ENCODE peak calls at places on chromosome X, in nine cellular contexts. L is ovary; H is suprapubic skin; U is CD8-positive, alpha-beta T cell; M is MM.1S; P is uterus; Y is neural progenitor cell; N is hepatocyte; X is Peyer's patch. B is an unnamed sample.

GRCh38 chrX:149494844-149495565 is 10.1 kb downstream of the IDS start:
- DNase-seq in L (no peak), H (no peak), N (no peak), P (no peak), U (peak; percentile 35), X (no peak), Y (no peak), M (no peak), B (no peak)

GRCh38 chrX:133633162-133633561 is 217.9 kb upstream of the GPC4 start:
- DNase-seq in H (no peak), U (no peak), X (no peak), N (no peak), Y (no peak), M (no peak), P (no peak), L (no peak), B (no peak)

GRCh38 chrX:150084474-150085229 is 146.4 kb upstream of the EOLA2 start:
- DNase-seq in U (no peak), X (no peak), Y (no peak), P (no peak), M (no peak), H (no peak), L (no peak), N (no peak), B (no peak)

GRCh38 chrX:41686788-41687187 is 2.0 kb upstream of the GPR34 start:
- DNase-seq in H (no peak), L (no peak), U (no peak), N (no peak), M (no peak), P (no peak), X (no peak), Y (no peak), B (no peak)

GRCh38 chrX:40496728-40497127 is 84.0 kb upstream of the ATP6AP2 start:
- DNase-seq in Y (peak; percentile 50), P (no peak), M (no peak), X (no peak), L (no peak), U (no peak), H (no peak), N (peak; percentile 40), B (no peak)

GRCh38 chrX:103187953-103188475 is 26.9 kb upstream of the BEX4 start:
- DNase-seq in M (no peak), U (no peak), Y (no peak), X (no peak), N (no peak), H (no peak), P (no peak), L (no peak), B (no peak)

GRCh38 chrX:150258176-150258425 is 105.0 kb upstream of the MAMLD1 start:
- DNase-seq in U (peak; percentile 27), P (no peak), X (no peak), Y (no peak), M (no peak), H (no peak), N (no peak), L (no peak), B (no peak)

GRCh38 chrX:77017093-77017492 is 430.1 kb upstream of the FGF16 start:
- DNase-seq in M (no peak), U (no peak), N (no peak), Y (no peak), H (no peak), L (no peak), X (no peak), P (no peak), B (no peak)

GRCh38 chrX:103446665-103447302 is 70.4 kb downstream of the BEX3 start:
- DNase-seq in P (no peak), Y (peak; percentile 46), M (no peak), L (no peak), U (no peak), X (no peak), N (peak; percentile 28), H (no peak), B (no peak)

GRCh38 chrX:16970977-16971376 is 24.5 kb downstream of the REPS2 start:
- DNase-seq in Y (no peak), N (no peak), H (no peak), L (no peak), M (no peak), P (no peak), X (no peak), U (no peak), B (no peak)

GRCh38 chrX:148530464-148531077 is 30.2 kb downstream of the AFF2 start:
- DNase-seq in H (no peak), L (no peak), Y (peak; percentile 43), X (no peak), P (no peak), U (no peak), N (peak; percentile 29), M (peak; percentile 32), B (no peak)

GRCh38 chrX:149259241-149259640 is 245.9 kb downstream of the IDS start:
- DNase-seq in Y (no peak), H (no peak), L (no peak), P (no peak), M (no peak), U (no peak), X (no peak), N (no peak), B (no peak)

GRCh38 chrX:101803451-101803850 is 128.4 kb downstream of the ZMAT1 start:
- DNase-seq in N (peak; percentile 17), P (no peak), U (no peak), H (no peak), Y (peak; percentile 4), M (peak; percentile 12), L (no peak), X (no peak), B (no peak)

DNA sequence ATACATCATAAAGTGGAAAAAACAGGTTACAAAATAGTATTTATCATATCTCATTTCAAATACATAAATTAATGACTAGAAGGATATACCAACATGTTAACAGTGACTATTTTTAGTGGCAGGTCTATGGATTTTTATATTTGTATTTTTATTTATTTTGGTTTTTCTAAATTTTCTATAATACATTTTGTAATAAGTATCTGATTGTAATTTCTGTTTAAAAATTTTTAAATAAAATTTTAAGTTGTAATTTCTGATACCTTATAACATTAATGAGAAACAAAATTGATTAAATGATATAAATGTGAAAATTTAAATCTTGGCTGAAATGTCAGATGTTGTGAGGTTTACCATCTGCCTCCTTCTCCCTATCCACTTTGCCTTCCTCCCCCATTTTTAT is 2.5 kb downstream of the NONO start:
- DNase-seq in H (no peak), M (no peak), N (no peak), Y (no peak), L (no peak), X (no peak), U (no peak), P (no peak), B (no peak)
- H3K4me1 ChIP-seq in H (peaks cover 17% of the 10 kb centered on the region), M (peaks cover 5% of the 10 kb centered on the region), N (no peaks in the 10 kb centered on the region), Y (peaks cover 17% of the 10 kb centered on the region), L (no peaks in the 10 kb centered on the region), X (no peaks in the 10 kb centered on the region), U (peaks cover 29% of the 10 kb centered on the region), P (no peaks in the 10 kb centered on the region), B (peaks cover 3% of the 10 kb centered on the region)

GRCh38 chrX:38982843-38983242 is 181.6 kb downstream of the MID1IP1 start:
- DNase-seq in X (no peak), P (no peak), L (no peak), N (no peak), U (no peak), Y (no peak), M (no peak), H (no peak), B (no peak)
- H3K4me1 ChIP-seq in X (no peaks in the 10 kb centered on the region), P (no peaks in the 10 kb centered on the region), L (no peaks in the 10 kb centered on the region), N (peaks cover 4% of the 10 kb centered on the region), U (no peaks in the 10 kb centered on the region), Y (no peaks in the 10 kb centered on the region), M (no peaks in the 10 kb centered on the region), H (no peaks in the 10 kb centered on the region), B (no peaks in the 10 kb centered on the region)

GRCh38 chrX:115409551-115409950 is 120.0 kb downstream of the LUZP4 start:
- DNase-seq in M (no peak), U (no peak), X (no peak), H (no peak), Y (no peak), N (no peak), L (no peak), P (no peak), B (no peak)

GRCh38 chrX:115408736-115409390 is 119.3 kb downstream of the LUZP4 start:
- DNase-seq in N (no peak), X (no peak), L (no peak), U (no peak), H (no peak), M (no peak), P (no peak), Y (no peak), B (no peak)

GRCh38 chrX:115413246-115413878 is 123.8 kb downstream of the LUZP4 start:
- DNase-seq in U (no peak), P (no peak), X (no peak), M (no peak), H (no peak), N (no peak), Y (no peak), L (no peak), B (no peak)

GRCh38 chrX:115410731-115411435 is 121.4 kb downstream of the LUZP4 start:
- DNase-seq in P (no peak), Y (no peak), H (no peak), L (no peak), N (no peak), M (no peak), X (no peak), U (no peak), B (no peak)
- H3K4me1 ChIP-seq in P (no peaks in the 10 kb centered on the region), Y (peaks cover 4% of the 10 kb centered on the region), H (no peaks in the 10 kb centered on the region), L (no peaks in the 10 kb centered on the region), N (peaks cover 16% of the 10 kb centered on the region), M (no peaks in the 10 kb centered on the region), X (no peaks in the 10 kb centered on the region), U (no peaks in the 10 kb centered on the region), B (no peaks in the 10 kb centered on the region)

GRCh38 chrX:2897311-2897689 is 31.8 kb downstream of the ARSD start:
- DNase-seq in L (no peak), X (no peak), P (no peak), M (no peak), H (no peak), U (no peak), Y (no peak), N (no peak), B (no peak)

GRCh38 chrX:2892816-2893215 is 36.3 kb downstream of the ARSD start:
- DNase-seq in X (no peak), Y (no peak), N (no peak), H (no peak), L (no peak), M (no peak), U (no peak), P (no peak), B (no peak)

GRCh38 chrX:2889045-2889605 is 40.0 kb downstream of the ARSD start:
- DNase-seq in L (no peak), P (no peak), H (peak; percentile 6), M (no peak), U (no peak), N (no peak), X (no peak), Y (no peak), B (no peak)

GRCh38 chrX:2898861-2899512 is 30.2 kb downstream of the ARSD start:
- DNase-seq in X (peak; percentile 50), P (no peak), L (no peak), Y (no peak), H (no peak), N (peak; percentile 72), U (no peak), M (no peak), B (no peak)

DNA sequence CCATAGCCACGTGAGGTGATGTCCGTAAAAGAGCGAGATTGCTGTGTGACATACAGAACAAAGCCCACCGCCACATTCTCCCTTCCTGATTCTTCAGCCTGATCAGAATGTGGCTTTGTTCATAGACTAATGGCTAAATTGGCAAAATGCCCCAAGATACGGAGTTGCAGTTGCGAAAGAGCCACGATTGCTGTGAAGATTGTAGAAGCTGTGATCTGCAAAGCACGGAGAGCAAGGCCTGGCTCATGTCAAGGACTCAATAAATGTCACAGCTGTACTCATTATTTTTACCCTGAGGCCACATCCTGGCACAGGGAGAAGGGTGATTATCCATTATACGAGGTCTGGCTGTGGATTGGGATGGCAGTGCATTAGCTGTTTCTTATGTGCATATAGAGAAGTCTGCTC is 34.2 kb downstream of the ARSD start:
- DNase-seq in X (peak; percentile 74), N (peak; percentile 85), Y (no peak), U (no peak), P (peak; percentile 23), L (no peak), M (no peak), H (no peak), B (peak; percentile 41)
- H3K4me1 ChIP-seq in X (no peaks in the 10 kb centered on the region), N (peaks cover 72% of the 10 kb centered on the region), Y (peaks cover 40% of the 10 kb centered on the region), U (no peaks in the 10 kb centered on the region), P (no peaks in the 10 kb centered on the region), L (no peaks in the 10 kb centered on the region), M (no peaks in the 10 kb centered on the region), H (peaks cover 21% of the 10 kb centered on the region), B (peaks cover 42% of the 10 kb centered on the region)

B was measured in pancreas.